ENCODE peak calls at places on chromosomes 3 and 15, in seven cellular contexts. G is HuH-7, T is NCI-H1105 treated with DMSO at 0.1 percent for 48 hours, R is GM04503, J is GOT3, K is ureter, I is AML-193. D is an unnamed sample.

GRCh38 chr3:171472552-171472951 is 12.3 kb upstream of the TNIK start:
- DNase-seq in T (no peak), I (no peak), J (no peak), K (no peak), R (no peak), G (no peak), D (no peak)

GRCh38 chr3:7190094-7190493 is 329.2 kb downstream of the GRM7 start:
- DNase-seq in I (no peak), G (no peak), K (no peak), R (no peak), T (no peak), J (no peak), D (no peak)

GRCh38 chr3:45946307-45946706 is 3.0 kb downstream of the CXCR6 start:
- DNase-seq in T (no peak), G (no peak), J (no peak), R (no peak), K (no peak), I (no peak), D (no peak)

GRCh38 chr15:62758126-62758951 is 284.2 kb upstream of the TPM1 start:
- DNase-seq in R (peak; percentile 94), I (no peak), K (no peak), T (no peak), G (no peak), J (peak; percentile 31), D (peak; percentile 84)

GRCh38 chr3:16633948-16634347 is 28.7 kb upstream of the DAZL start:
- DNase-seq in G (no peak), J (no peak), I (no peak), K (no peak), R (no peak), T (no peak), D (no peak)

GRCh38 chr3:103295974-103296570 is 861.3 kb downstream of the ZPLD1 start:
- DNase-seq in R (no peak), G (peak; percentile 2), I (peak; percentile 31), T (peak; percentile 45), K (no peak), J (no peak), D (no peak)

GRCh38 chr3:170709046-170709445 is 123.2 kb upstream of the SLC7A14 start:
- DNase-seq in J (no peak), I (peak; percentile 57), K (no peak), R (peak; percentile 95), T (no peak), G (no peak), D (no peak)

GRCh38 chr3:127456471-127457093 is 134.0 kb downstream of the TPRA1 start:
- DNase-seq in J (no peak), R (no peak), K (no peak), T (no peak), I (no peak), G (no peak), D (no peak)

GRCh38 chr15:100958326-100959065 is 39.3 kb downstream of the LRRK1 start:
- DNase-seq in J (no peak), K (no peak), I (no peak), T (no peak), R (peak; percentile 58), G (no peak), D (no peak)

GRCh38 chr15:30985081-30985531 is 6.3 kb downstream of the MTMR10 start:
- DNase-seq in G (no peak), K (no peak), J (no peak), T (no peak), R (no peak), I (no peak), D (no peak)

GRCh38 chr15:89372069-89373033 is 37.7 kb upstream of the POLG start:
- DNase-seq in K (no peak), I (no peak), T (no peak), G (no peak), R (no peak), J (no peak), D (no peak)

GRCh38 chr3:115321396-115321795 is 174.3 kb upstream of the ZBTB20 start:
- DNase-seq in G (no peak), K (no peak), I (no peak), J (no peak), R (peak; percentile 71), T (peak; percentile 22), D (no peak)

GRCh38 chr3:152518346-152518745 is 249.6 kb downstream of the MBNL1 start:
- DNase-seq in R (no peak), G (no peak), I (no peak), K (no peak), T (no peak), J (no peak), D (no peak)

GRCh38 chr15:101307048-101307896 is 12.2 kb upstream of the SNRPA1 start:
- DNase-seq in J (no peak), T (no peak), R (no peak), G (no peak), I (no peak), K (no peak), D (peak; percentile 50)